ENCODE peak calls at places on chromosome 15, in eight cellular contexts. V, P, G, N, E, Y, L and O are unnamed samples.

GRCh38 chr15:70955151-70955550 is 62.5 kb downstream of the LRRC49 start:
- DNase-seq in L (no peak), P (no peak), Y (no peak), G (no peak), N (no peak), E (no peak), V (no peak), O (no peak)

GRCh38 chr15:39874890-39875549 is 45.0 kb downstream of the GPR176 start:
- DNase-seq in P (no peak), Y (peak), G (peak), L (no peak), N (peak), V (no peak), E (peak), O (no peak)

GRCh38 chr15:88985547-88986393 is 72.6 kb upstream of the MFGE8 start:
- DNase-seq in G (no peak), V (no peak), N (no peak), P (peak), Y (no peak), L (no peak), E (no peak), O (no peak)

GRCh38 chr15:100918034-100918689 is 995 bp upstream of the LRRK1 start:
- DNase-seq in L (no peak), V (no peak), N (peak), E (peak), P (peak), G (peak), Y (peak), O (no peak)

GRCh38 chr15:85834651-85835050 is 39.9 kb upstream of the KLHL25 start:
- DNase-seq in P (no peak), L (no peak), N (no peak), G (no peak), Y (no peak), V (no peak), E (no peak), O (no peak)

GRCh38 chr15:39729500-39729899 is 53.1 kb downstream of the FSIP1 start:
- DNase-seq in P (no peak), L (no peak), V (no peak), N (no peak), G (no peak), Y (no peak), E (no peak), O (no peak)

GRCh38 chr15:31870336-31871158 is 159.8 kb upstream of the CHRNA7 start:
- DNase-seq in G (peak), E (peak), P (peak), V (peak), Y (peak), N (peak), L (no peak), O (no peak)

GRCh38 chr15:56537881-56538280 is 72.9 kb upstream of the MNS1 start:
- DNase-seq in P (no peak), E (no peak), Y (no peak), G (no peak), V (no peak), L (no peak), N (no peak), O (no peak)

GRCh38 chr15:100167884-100168375 is 173.8 kb downstream of the ADAMTS17 start:
- DNase-seq in G (no peak), N (no peak), P (no peak), Y (no peak), E (no peak), L (no peak), V (no peak), O (no peak)

GRCh38 chr15:90902996-90903732 is at the start of gene MAN2A2:
- DNase-seq in Y (peak), E (peak), P (peak), V (no peak), N (peak), L (no peak), G (peak), O (no peak)

GRCh38 chr15:47506543-47507090 is 210.7 kb upstream of the SEMA6D start:
- DNase-seq in Y (no peak), E (no peak), V (no peak), G (no peak), L (no peak), N (no peak), P (no peak), O (no peak)

GRCh38 chr15:96428742-96429141 is 98.2 kb downstream of the NR2F2 start:
- DNase-seq in P (no peak), N (peak), E (no peak), V (no peak), G (no peak), L (no peak), Y (no peak), O (no peak)

GRCh38 chr15:100767002-100767825 is 112.4 kb upstream of the ALDH1A3 start:
- DNase-seq in E (peak), L (no peak), G (no peak), V (no peak), N (no peak), Y (no peak), P (no peak), O (no peak)

GRCh38 chr15:69090197-69090948 is 70.1 kb upstream of the GLCE start:
- DNase-seq in L (no peak), P (no peak), N (no peak), G (no peak), E (peak), Y (no peak), V (peak), O (no peak)

GRCh38 chr15:69086427-69087205 is 72.1 kb downstream of the NOX5 start:
- DNase-seq in Y (no peak), E (no peak), V (peak), L (no peak), G (no peak), P (no peak), N (no peak), O (no peak)

GRCh38 chr15:69087581-69087980 is 72.9 kb upstream of the GLCE start:
- DNase-seq in L (no peak), Y (no peak), N (no peak), G (no peak), P (no peak), V (no peak), E (no peak), O (no peak)

GRCh38 chr15:69088300-69088965 is 72.0 kb upstream of the GLCE start:
- DNase-seq in Y (no peak), L (no peak), N (no peak), G (no peak), E (no peak), V (no peak), P (no peak), O (no peak)

GRCh38 chr15:69089258-69089657 is 71.2 kb upstream of the GLCE start:
- DNase-seq in Y (no peak), E (no peak), P (no peak), L (no peak), V (no peak), N (no peak), G (no peak), O (no peak)
- H3K4me3 ChIP-seq in Y (no peak), E (no peak), P (no peak), L (no peak), V (peak), N (no peak), G (no peak), O (no peak)

GRCh38 chr15:75616766-75617165 is 8.8 kb downstream of the SNUPN start:
- DNase-seq in E (no peak), N (no peak), G (no peak), L (no peak), Y (no peak), V (no peak), P (no peak), O (no peak)
- H3K9ac ChIP-seq in E (no peak), N (no peak), G (no peak), L (no peak), Y (no peak), V (no peak), P (no peak), O (no peak)

GRCh38 chr15:92316586-92317295 is 76.9 kb upstream of the ST8SIA2 start:
- DNase-seq in Y (no peak), G (no peak), N (no peak), P (no peak), L (no peak), E (no peak), V (no peak), O (no peak)
- TF ChIP-seq POLR2AphosphoS5 in Y (no peak), G (no peak), N (no peak), P (no peak), L (no peak), E (no peak), V (no peak), O (no peak)

DNA sequence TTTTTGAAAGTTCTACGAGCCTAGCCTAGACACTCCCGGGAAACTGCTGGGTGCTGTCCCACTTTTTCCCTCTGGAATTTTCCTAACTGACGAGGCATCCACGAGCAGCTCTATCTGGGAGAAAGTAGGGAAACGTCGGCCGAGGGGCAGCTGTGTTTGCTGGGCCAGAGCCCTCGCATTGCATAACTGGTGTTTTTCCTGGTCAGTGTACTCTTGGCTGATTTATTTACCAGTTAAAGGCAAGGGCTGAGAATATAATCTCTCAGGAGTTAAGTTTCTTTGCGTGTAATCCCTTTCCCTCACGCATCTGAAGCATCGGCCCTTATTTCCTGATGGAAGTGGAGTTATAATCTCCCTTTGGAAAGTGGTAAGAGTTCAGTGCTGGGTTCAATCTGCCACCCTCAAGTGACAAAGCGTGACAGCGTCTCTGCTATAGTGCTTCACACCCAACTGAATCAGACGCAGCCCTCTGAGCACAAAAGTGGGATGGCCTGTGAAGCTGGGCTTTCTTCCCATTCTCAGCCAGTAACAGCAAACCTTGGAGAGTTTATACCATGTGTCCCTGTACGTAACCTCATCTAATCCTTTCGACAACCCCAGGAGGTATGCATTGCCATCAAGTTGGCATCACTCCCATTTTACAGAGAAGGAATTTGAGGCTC is 311.5 kb downstream of the RORA start:
- DNase-seq in Y (no peak), N (no peak), P (no peak), V (no peak), L (no peak), G (no peak), E (no peak), O (no peak)
- H3K4me3 ChIP-seq in Y (no peak), N (no peak), P (no peak), V (no peak), L (no peak), G (no peak), E (no peak), O (no peak)

GRCh38 chr15:77411614-77411976 is 8.3 kb downstream of the PEAK1 start:
- DNase-seq in N (no peak), Y (no peak), P (no peak), L (no peak), V (no peak), G (no peak), E (no peak), O (no peak)
- H3K9ac ChIP-seq in N (no peak), Y (no peak), P (no peak), L (no peak), V (no peak), G (no peak), E (no peak), O (no peak)

DNA sequence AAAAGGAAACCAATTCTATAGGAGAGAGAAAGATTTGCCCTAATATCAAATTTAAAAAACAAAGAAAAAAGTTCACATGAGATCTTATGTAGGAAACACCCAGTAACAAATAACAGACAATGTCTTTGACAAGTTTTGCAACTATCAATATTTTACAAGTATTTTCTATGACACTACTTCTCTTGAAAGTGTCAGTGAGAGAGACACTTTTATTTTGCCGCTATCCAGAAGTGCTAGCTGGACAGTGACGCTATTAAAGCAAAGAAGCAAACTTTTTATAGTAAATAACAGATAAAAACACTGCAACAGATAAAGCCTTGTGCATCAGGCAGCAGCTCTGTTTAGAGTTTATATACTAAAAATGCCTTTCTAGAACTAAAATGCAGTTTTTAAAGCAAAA is 13.3 kb downstream of the LYSMD2 start:
- DNase-seq in L (no peak), N (no peak), E (no peak), Y (no peak), G (no peak), P (no peak), V (no peak), O (no peak)
- TF ChIP-seq POLR2AphosphoS5 in L (no peak), N (no peak), E (no peak), Y (no peak), G (no peak), P (no peak), V (no peak), O (no peak)